ENCODE peak calls at places on chromosomes 6 and 20, in four cellular contexts. One of them, this sample, is unnamed.

GRCh38 chr6:123306334-123306733 is 310.3 kb downstream of the CLVS2 start:
- DNase-seq in IMR-90: no peak
- DNase-seq in HepG2: no peak
- DNase-seq in K562: peak
- DNase-seq in this sample: no peak

GRCh38 chr6:53042112-53042511 is 23.1 kb upstream of the FBXO9 start:
- DNase-seq in IMR-90: peak
- DNase-seq in HepG2: peak
- DNase-seq in K562: no peak
- DNase-seq in this sample: peak

GRCh38 chr6:43334466-43335095 is 26.0 kb upstream of the CRIP3 start:
- DNase-seq in IMR-90: peak
- DNase-seq in HepG2: peak
- DNase-seq in K562: peak
- DNase-seq in this sample: peak

GRCh38 chr6:168650686-168651085 is 209.7 kb downstream of the SMOC2 start:
- DNase-seq in IMR-90: no peak
- DNase-seq in HepG2: no peak
- DNase-seq in K562: no peak
- DNase-seq in this sample: no peak

GRCh38 chr20:51275816-51276215 is 252.9 kb upstream of the KCNG1 start:
- DNase-seq in IMR-90: peak
- DNase-seq in HepG2: no peak
- DNase-seq in K562: no peak
- DNase-seq in this sample: no peak

GRCh38 chr6:118335325-118335724 is 212.8 kb upstream of the PLN start:
- DNase-seq in IMR-90: no peak
- DNase-seq in HepG2: no peak
- DNase-seq in K562: no peak
- DNase-seq in this sample: no peak

GRCh38 chr6:11363881-11364576 is 131.6 kb upstream of the NEDD9 start:
- DNase-seq in IMR-90: no peak
- DNase-seq in HepG2: no peak
- DNase-seq in K562: no peak
- DNase-seq in this sample: no peak

GRCh38 chr20:42258568-42258967 is 640.4 kb upstream of the CHD6 start:
- DNase-seq in IMR-90: no peak
- DNase-seq in HepG2: no peak
- DNase-seq in K562: no peak
- DNase-seq in this sample: no peak

GRCh38 chr6:134063966-134064445 is 11.6 kb upstream of the SLC2A12 start:
- DNase-seq in IMR-90: peak
- DNase-seq in HepG2: peak
- DNase-seq in K562: peak
- DNase-seq in this sample: peak

GRCh38 chr6:27066381-27066780 is 181.1 kb upstream of the PRSS16 start:
- DNase-seq in IMR-90: no peak
- DNase-seq in HepG2: no peak
- DNase-seq in K562: no peak
- DNase-seq in this sample: no peak

GRCh38 chr6:155889405-155889804 is 433.8 kb upstream of the NOX3 start:
- DNase-seq in IMR-90: no peak
- DNase-seq in HepG2: no peak
- DNase-seq in K562: no peak
- DNase-seq in this sample: no peak

GRCh38 chr6:148179786-148180185 is 162.9 kb upstream of the SASH1 start:
- DNase-seq in IMR-90: peak
- DNase-seq in HepG2: no peak
- DNase-seq in K562: peak
- DNase-seq in this sample: peak

GRCh38 chr6:91241946-91242613 is 655.2 kb upstream of the MAP3K7 start:
- DNase-seq in IMR-90: no peak
- DNase-seq in HepG2: no peak
- DNase-seq in K562: no peak
- DNase-seq in this sample: no peak

GRCh38 chr20:57746832-57747404 is 37.1 kb upstream of the PMEPA1 start:
- DNase-seq in IMR-90: no peak
- DNase-seq in HepG2: no peak
- DNase-seq in K562: no peak
- DNase-seq in this sample: peak

GRCh38 chr6:157528931-157529653 is 148.1 kb downstream of the ZDHHC14 start:
- DNase-seq in IMR-90: no peak
- DNase-seq in HepG2: peak
- DNase-seq in K562: peak
- DNase-seq in this sample: no peak

GRCh38 chr6:157525292-157525889 is 144.4 kb downstream of the ZDHHC14 start:
- DNase-seq in IMR-90: no peak
- DNase-seq in HepG2: no peak
- DNase-seq in K562: no peak
- DNase-seq in this sample: no peak

GRCh38 chr6:157525918-157526425 is 145.0 kb downstream of the ZDHHC14 start:
- DNase-seq in IMR-90: no peak
- DNase-seq in HepG2: no peak
- DNase-seq in K562: no peak
- DNase-seq in this sample: no peak

GRCh38 chr6:157529654-157530039 is 148.7 kb downstream of the ZDHHC14 start:
- DNase-seq in IMR-90: no peak
- DNase-seq in HepG2: no peak
- DNase-seq in K562: no peak
- DNase-seq in this sample: no peak

DNA sequence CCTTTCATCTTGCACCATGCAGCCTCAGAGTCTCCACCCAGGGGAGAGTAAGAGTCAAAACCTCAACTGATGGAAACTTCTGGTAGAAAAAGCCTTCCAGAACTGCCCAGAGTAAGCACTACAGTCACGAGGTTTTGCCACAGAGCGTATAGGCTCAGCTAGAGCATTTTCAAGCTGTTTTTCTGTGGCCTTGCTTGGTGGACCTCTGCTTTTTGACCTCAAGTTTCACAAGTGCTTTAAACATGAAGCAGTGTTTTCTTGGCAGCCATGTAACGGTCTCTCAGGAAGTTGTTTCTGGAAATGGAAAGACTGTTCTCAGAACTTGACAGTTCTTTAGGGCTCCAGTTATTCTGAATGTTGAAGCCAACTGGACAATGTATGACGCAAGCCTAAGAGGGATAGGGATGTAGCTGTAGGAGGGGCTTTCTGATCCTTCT is 146.5 kb downstream of the ZDHHC14 start:
- DNase-seq in IMR-90: peak
- DNase-seq in HepG2: no peak
- DNase-seq in K562: peak
- DNase-seq in this sample: no peak
- TF ChIP-seq MAZ in IMR-90: no peak
- TF ChIP-seq MAZ in HepG2: no peak
- TF ChIP-seq MAZ in K562: no peak
- TF ChIP-seq MAZ in this sample: no peak

GRCh38 chr20:34709044-34709835 is 5.1 kb downstream of the TP53INP2 start:
- DNase-seq in IMR-90: peak
- DNase-seq in HepG2: no peak
- DNase-seq in K562: peak
- DNase-seq in this sample: peak

GRCh38 chr20:34706912-34707784 is 3.0 kb downstream of the TP53INP2 start:
- DNase-seq in IMR-90: no peak
- DNase-seq in HepG2: peak
- DNase-seq in K562: no peak
- DNase-seq in this sample: no peak

GRCh38 chr20:34710568-34710839 is 6.4 kb downstream of the TP53INP2 start:
- DNase-seq in IMR-90: no peak
- DNase-seq in HepG2: no peak
- DNase-seq in K562: no peak
- DNase-seq in this sample: no peak

GRCh38 chr20:34709836-34710567 is 5.9 kb downstream of the TP53INP2 start:
- DNase-seq in IMR-90: peak
- DNase-seq in HepG2: no peak
- DNase-seq in K562: no peak
- DNase-seq in this sample: peak

DNA sequence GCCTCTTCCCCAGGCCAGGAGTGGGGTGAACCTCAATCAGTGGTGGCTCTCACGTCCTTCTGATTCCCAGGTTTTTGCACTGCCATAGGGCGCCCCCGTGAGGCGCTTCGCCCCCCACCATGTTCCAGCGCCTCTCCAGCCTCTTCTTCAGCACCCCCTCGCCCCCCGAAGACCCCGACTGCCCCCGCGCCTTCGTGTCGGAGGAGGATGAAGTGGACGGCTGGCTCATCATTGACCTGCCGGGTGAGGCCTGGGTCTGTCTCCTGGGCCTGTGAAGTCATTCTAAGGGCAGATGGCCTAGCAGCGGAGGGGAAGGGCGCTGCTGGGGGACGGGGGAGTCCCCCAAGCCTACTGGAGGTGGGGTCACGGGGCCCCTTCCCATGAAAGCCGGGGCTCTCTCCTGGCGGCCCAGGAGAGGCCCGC is 4.5 kb downstream of the TP53INP2 start:
- DNase-seq in IMR-90: peak
- DNase-seq in HepG2: no peak
- DNase-seq in K562: peak
- DNase-seq in this sample: peak
- TF ChIP-seq MAZ in IMR-90: peak
- TF ChIP-seq MAZ in HepG2: no peak
- TF ChIP-seq MAZ in K562: no peak
- TF ChIP-seq MAZ in this sample: no peak

DNA sequence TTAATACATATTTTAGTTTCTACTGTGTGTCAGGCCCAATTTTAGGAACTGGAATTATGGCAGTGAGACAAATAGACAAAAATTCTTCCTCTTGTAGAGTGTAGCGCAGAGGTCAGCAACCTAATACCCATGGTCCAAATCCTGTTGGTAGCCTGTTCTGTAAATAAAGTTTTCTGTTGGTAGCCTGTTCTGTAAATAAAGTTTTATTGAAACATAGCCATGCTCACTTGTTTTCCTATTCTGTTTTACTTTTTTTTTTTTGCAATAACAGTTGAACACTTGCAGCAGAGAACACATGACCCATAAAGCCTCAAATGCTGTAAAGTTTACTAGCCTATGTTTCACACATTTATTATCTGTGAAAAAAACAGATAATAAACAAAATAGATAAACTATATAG is 87.9 kb downstream of the SCAF8 start:
- DNase-seq in IMR-90: no peak
- DNase-seq in HepG2: no peak
- DNase-seq in K562: no peak
- DNase-seq in this sample: no peak
- TF ChIP-seq MAZ in IMR-90: no peak
- TF ChIP-seq MAZ in HepG2: no peak
- TF ChIP-seq MAZ in K562: no peak
- TF ChIP-seq MAZ in this sample: no peak

DNA sequence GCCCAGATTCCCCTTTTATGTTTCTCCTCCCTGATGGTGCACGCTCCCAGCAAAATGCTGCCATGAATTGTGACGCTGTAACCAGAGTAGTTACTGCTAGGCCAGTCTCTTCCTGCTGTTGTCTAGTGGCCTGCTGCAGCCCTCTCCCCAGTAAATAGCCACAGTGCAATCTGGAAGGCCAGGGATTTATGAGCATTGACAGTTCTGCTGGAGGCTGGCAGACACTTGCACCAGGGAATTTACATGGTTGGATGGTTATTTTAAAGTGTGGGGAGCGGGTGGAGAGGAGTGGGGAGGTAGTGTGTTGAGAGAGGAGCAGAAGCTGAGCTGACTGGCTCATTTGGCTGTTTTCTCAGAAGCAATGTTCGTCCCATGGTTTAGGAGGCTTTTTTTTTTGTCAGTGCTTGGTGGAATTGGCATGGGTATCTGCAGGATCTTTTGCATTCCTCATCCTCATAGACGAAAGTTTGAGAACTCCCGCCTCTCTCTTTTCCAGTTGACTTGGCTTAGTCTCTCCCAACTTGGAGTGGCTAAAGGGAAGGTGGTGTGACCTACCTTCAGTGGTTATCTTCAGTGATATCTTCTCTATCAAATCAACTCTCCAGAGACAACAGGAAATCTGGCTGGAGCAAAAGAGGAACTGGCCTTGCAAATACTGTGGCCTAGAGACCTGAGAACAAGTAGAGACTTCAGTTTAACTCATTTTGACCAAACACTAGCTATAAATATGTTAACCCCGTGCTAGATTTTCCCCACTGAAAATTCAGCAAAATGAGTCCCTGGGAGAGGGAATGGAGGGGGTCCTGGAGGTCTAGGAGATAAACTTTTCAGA is 99.2 kb upstream of the VSTM2L start:
- DNase-seq in IMR-90: no peak
- DNase-seq in HepG2: no peak
- DNase-seq in K562: no peak
- DNase-seq in this sample: no peak
- TF ChIP-seq MAZ in IMR-90: no peak
- TF ChIP-seq MAZ in HepG2: no peak
- TF ChIP-seq MAZ in K562: no peak
- TF ChIP-seq MAZ in this sample: no peak